ENCODE peak calls at places on chromosomes 4 and X, in six cellular contexts. F is left colon; R is WTC11; K is COR-L47; U is CD4-positive, CD25-positive, alpha-beta regulatory T cell; Z is kidney glomerular epithelial cell. V is an unnamed sample.

GRCh38 chr4:143742834-143743233 is 42.4 kb upstream of the FREM3 start:
- DNase-seq in R (no peak), Z (no peak), F (no peak), U (no peak), K (no peak), V (no peak)

GRCh38 chr4:107592518-107592917 is 127.5 kb downstream of the PAPSS1 start:
- DNase-seq in K (no peak), U (no peak), F (no peak), Z (no peak), R (no peak), V (no peak)

GRCh38 chr4:4327652-4328121 is 37.6 kb downstream of the ZBTB49 start:
- DNase-seq in U (no peak), R (peak; percentile 85), F (no peak), K (no peak), Z (no peak), V (no peak)

GRCh38 chr4:38654273-38654672 is 9.7 kb upstream of the KLF3 start:
- DNase-seq in F (no peak), U (no peak), R (no peak), Z (no peak), K (no peak), V (no peak)

GRCh38 chr4:174136013-174136412 is 147.5 kb downstream of the FBXO8 start:
- DNase-seq in U (no peak), K (no peak), F (no peak), R (no peak), Z (no peak), V (no peak)

GRCh38 chr4:80268081-80268823 is 1.8 kb downstream of the FGF5 start:
- DNase-seq in U (no peak), K (peak; percentile 69), Z (no peak), R (peak; percentile 35), F (no peak), V (no peak)

GRCh38 chr4:111449657-111450056 is 695.6 kb upstream of the FAM241A start:
- DNase-seq in U (no peak), Z (no peak), F (no peak), K (no peak), R (no peak), V (no peak)

GRCh38 chr4:121773873-121774272 is 8.9 kb upstream of the SMIM43 start:
- DNase-seq in R (no peak), Z (no peak), K (no peak), U (no peak), F (no peak), V (no peak)

GRCh38 chr4:112664611-112665010 is 27.7 kb downstream of the LARP7 start:
- DNase-seq in Z (no peak), K (no peak), F (no peak), U (no peak), R (no peak), V (no peak)

GRCh38 chr4:143559757-143560147 is 46.2 kb downstream of the SMARCA5 start:
- DNase-seq in R (no peak), Z (no peak), U (no peak), K (peak; percentile 41), F (no peak), V (no peak)

GRCh38 chr4:147456706-147457105 is 24.2 kb upstream of the EDNRA start:
- DNase-seq in F (no peak), U (no peak), K (no peak), Z (no peak), R (no peak), V (no peak)

GRCh38 chrX:66046612-66047235 is 6.8 kb upstream of the VSIG4 start:
- DNase-seq in R (no peak), K (no peak), F (no peak), Z (no peak), U (no peak), V (no peak)

GRCh38 chr4:182085051-182085480 is 158.1 kb upstream of the TENM3 start:
- DNase-seq in U (no peak), R (no peak), K (no peak), F (no peak), Z (peak; percentile 38), V (no peak)

GRCh38 chr4:104128850-104129213 is 365.9 kb downstream of the CXXC4 start:
- DNase-seq in R (no peak), F (no peak), U (no peak), K (no peak), Z (peak; percentile 87), V (no peak)

GRCh38 chr4:132827522-132827921 is 321.6 kb upstream of the PCDH10 start:
- DNase-seq in R (no peak), Z (no peak), F (no peak), K (no peak), U (no peak), V (no peak)